ENCODE peak calls at places on chromosomes 11 and 22, in nine cellular contexts. One of them, this sample, is unnamed.

GRCh38 chr11:131385763-131386394 is 15.5 kb downstream of the NTM start:
- DNase-seq in DND-41: no peak
- DNase-seq in left ventricle myocardium inferior: no peak
- DNase-seq in natural killer cell: no peak
- DNase-seq in lower leg skin: no peak
- DNase-seq in IMR-90: no peak
- DNase-seq in GM06990: no peak
- DNase-seq in AG10803: no peak
- DNase-seq in HFF-Myc: no peak
- DNase-seq in this sample: no peak

GRCh38 chr11:65941720-65942310 is 3.5 kb upstream of the TSGA10IP start:
- DNase-seq in DND-41: no peak
- DNase-seq in left ventricle myocardium inferior: no peak
- DNase-seq in natural killer cell: no peak
- DNase-seq in lower leg skin: no peak
- DNase-seq in IMR-90: no peak
- DNase-seq in GM06990: no peak
- DNase-seq in AG10803: no peak
- DNase-seq in HFF-Myc: no peak
- DNase-seq in this sample: no peak

GRCh38 chr11:58465690-58466089 is 23.7 kb upstream of the OR5B12 start:
- DNase-seq in DND-41: no peak
- DNase-seq in left ventricle myocardium inferior: no peak
- DNase-seq in natural killer cell: no peak
- DNase-seq in lower leg skin: no peak
- DNase-seq in IMR-90: no peak
- DNase-seq in GM06990: no peak
- DNase-seq in AG10803: no peak
- DNase-seq in HFF-Myc: no peak
- DNase-seq in this sample: no peak

GRCh38 chr11:118657709-118658108 is 21.7 kb downstream of the TREH start:
- DNase-seq in DND-41: no peak
- DNase-seq in left ventricle myocardium inferior: no peak
- DNase-seq in natural killer cell: no peak
- DNase-seq in lower leg skin: no peak
- DNase-seq in IMR-90: no peak
- DNase-seq in GM06990: no peak
- DNase-seq in AG10803: no peak
- DNase-seq in HFF-Myc: no peak
- DNase-seq in this sample: no peak

GRCh38 chr11:19220903-19221682 is 19.3 kb upstream of the CSRP3 start:
- DNase-seq in DND-41: no peak
- DNase-seq in left ventricle myocardium inferior: no peak
- DNase-seq in natural killer cell: no peak
- DNase-seq in lower leg skin: no peak
- DNase-seq in IMR-90: no peak
- DNase-seq in GM06990: no peak
- DNase-seq in AG10803: peak
- DNase-seq in HFF-Myc: no peak
- DNase-seq in this sample: no peak

GRCh38 chr11:119169272-119169719 is 771 bp downstream of the NLRX1 start:
- DNase-seq in DND-41: peak
- DNase-seq in left ventricle myocardium inferior: peak
- DNase-seq in natural killer cell: no peak
- DNase-seq in lower leg skin: no peak
- DNase-seq in IMR-90: no peak
- DNase-seq in GM06990: peak
- DNase-seq in AG10803: peak
- DNase-seq in HFF-Myc: no peak
- DNase-seq in this sample: no peak

GRCh38 chr22:29670615-29671014 is 49.2 kb upstream of the CABP7 start:
- DNase-seq in DND-41: no peak
- DNase-seq in left ventricle myocardium inferior: no peak
- DNase-seq in natural killer cell: no peak
- DNase-seq in lower leg skin: no peak
- DNase-seq in IMR-90: no peak
- DNase-seq in GM06990: no peak
- DNase-seq in AG10803: no peak
- DNase-seq in HFF-Myc: no peak
- DNase-seq in this sample: no peak

GRCh38 chr11:14584595-14584994 is 59.0 kb upstream of the PDE3B start:
- DNase-seq in DND-41: no peak
- DNase-seq in left ventricle myocardium inferior: no peak
- DNase-seq in natural killer cell: no peak
- DNase-seq in lower leg skin: no peak
- DNase-seq in IMR-90: no peak
- DNase-seq in GM06990: no peak
- DNase-seq in AG10803: no peak
- DNase-seq in HFF-Myc: no peak
- DNase-seq in this sample: no peak

DNA sequence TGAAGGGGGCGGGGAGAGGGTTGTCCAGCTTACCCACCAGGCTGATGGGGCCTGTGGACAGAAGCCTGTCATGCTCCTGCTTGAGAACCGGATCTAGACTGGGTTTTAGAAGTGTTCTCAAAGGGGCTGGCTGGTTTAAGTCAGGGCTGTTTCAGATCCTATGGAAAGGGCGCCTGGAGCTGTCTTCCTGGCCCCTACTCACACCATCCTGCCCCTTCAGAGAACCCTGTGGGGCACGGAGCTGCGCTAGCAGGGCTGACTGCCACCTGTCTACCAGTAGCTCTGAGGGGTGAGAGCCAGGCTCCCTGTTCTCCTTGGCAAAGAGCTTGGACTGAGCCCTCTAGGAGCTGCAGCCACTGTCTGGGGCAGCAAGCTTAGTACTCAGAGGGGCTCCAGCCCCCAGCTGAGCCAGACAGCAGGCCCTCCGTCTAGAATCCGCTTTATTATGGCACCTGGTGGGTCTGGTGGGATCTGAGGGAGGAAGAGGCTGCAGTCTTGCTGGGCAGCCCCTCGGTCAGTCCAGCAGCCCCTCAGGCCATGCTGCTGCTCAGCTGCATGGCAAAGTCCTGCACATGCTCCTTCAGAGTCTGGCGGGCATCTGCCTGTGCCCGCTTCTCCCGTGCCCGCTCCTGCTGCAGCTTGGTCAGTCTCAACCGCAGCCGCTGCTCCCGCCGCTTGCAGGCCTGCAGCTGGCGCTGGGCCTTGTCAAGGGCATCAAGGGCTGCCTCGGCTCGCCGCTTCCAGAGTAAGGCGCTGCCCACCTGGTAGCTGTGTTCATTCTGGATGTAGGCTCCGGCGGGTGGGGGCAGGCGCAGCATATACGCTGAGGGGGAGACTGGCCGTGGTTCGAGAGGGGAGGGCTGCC is 2.3 kb downstream of the THAP7 start:
- DNase-seq in DND-41: no peak
- DNase-seq in left ventricle myocardium inferior: no peak
- DNase-seq in natural killer cell: no peak
- DNase-seq in lower leg skin: no peak
- DNase-seq in IMR-90: no peak
- DNase-seq in GM06990: no peak
- DNase-seq in AG10803: no peak
- DNase-seq in HFF-Myc: no peak
- DNase-seq in this sample: no peak
- TF ChIP-seq CTCF in DND-41: no peak
- TF ChIP-seq CTCF in left ventricle myocardium inferior: no peak
- TF ChIP-seq CTCF in natural killer cell: no peak
- TF ChIP-seq CTCF in lower leg skin: no peak
- TF ChIP-seq CTCF in IMR-90: no peak
- TF ChIP-seq CTCF in GM06990: no peak
- TF ChIP-seq CTCF in AG10803: no peak
- TF ChIP-seq CTCF in HFF-Myc: no peak
- TF ChIP-seq CTCF in this sample: no peak

GRCh38 chr22:32622762-32623147 is 148.1 kb downstream of the FBXO7 start:
- DNase-seq in DND-41: no peak
- DNase-seq in left ventricle myocardium inferior: no peak
- DNase-seq in natural killer cell: no peak
- DNase-seq in lower leg skin: no peak
- DNase-seq in IMR-90: no peak
- DNase-seq in GM06990: no peak
- DNase-seq in AG10803: no peak
- DNase-seq in HFF-Myc: no peak
- DNase-seq in this sample: no peak

GRCh38 chr22:32621656-32622003 is 147.0 kb downstream of the FBXO7 start:
- DNase-seq in DND-41: no peak
- DNase-seq in left ventricle myocardium inferior: no peak
- DNase-seq in natural killer cell: no peak
- DNase-seq in lower leg skin: no peak
- DNase-seq in IMR-90: no peak
- DNase-seq in GM06990: no peak
- DNase-seq in AG10803: no peak
- DNase-seq in HFF-Myc: no peak
- DNase-seq in this sample: no peak

GRCh38 chr22:32619614-32620426 is 145.2 kb downstream of the FBXO7 start:
- DNase-seq in DND-41: no peak
- DNase-seq in left ventricle myocardium inferior: peak
- DNase-seq in natural killer cell: no peak
- DNase-seq in lower leg skin: peak
- DNase-seq in IMR-90: peak
- DNase-seq in GM06990: no peak
- DNase-seq in AG10803: peak
- DNase-seq in HFF-Myc: no peak
- DNase-seq in this sample: no peak

GRCh38 chr22:32622004-32622761 is 147.6 kb downstream of the FBXO7 start:
- DNase-seq in DND-41: no peak
- DNase-seq in left ventricle myocardium inferior: peak
- DNase-seq in natural killer cell: no peak
- DNase-seq in lower leg skin: peak
- DNase-seq in IMR-90: peak
- DNase-seq in GM06990: no peak
- DNase-seq in AG10803: peak
- DNase-seq in HFF-Myc: peak
- DNase-seq in this sample: no peak

DNA sequence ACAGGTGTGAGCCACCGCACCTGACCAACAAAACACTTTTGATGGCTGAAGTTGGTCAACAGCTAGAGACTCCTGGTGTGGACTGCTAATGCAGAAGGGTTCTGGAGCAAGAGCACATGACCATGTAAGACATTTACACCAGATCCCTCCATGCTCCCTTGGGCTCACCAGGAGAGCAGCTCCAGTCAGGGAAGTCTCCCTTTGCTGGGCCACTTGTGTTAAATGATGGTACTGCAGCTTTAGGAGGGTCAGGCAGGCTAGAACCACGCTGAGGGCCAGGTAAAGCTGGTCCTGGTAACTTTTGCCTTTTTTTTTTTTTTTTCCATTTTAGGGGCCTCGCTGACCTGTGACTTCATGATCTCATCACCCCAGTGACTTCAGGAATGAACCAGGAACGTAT is 146.4 kb downstream of the FBXO7 start:
- DNase-seq in DND-41: no peak
- DNase-seq in left ventricle myocardium inferior: no peak
- DNase-seq in natural killer cell: no peak
- DNase-seq in lower leg skin: no peak
- DNase-seq in IMR-90: no peak
- DNase-seq in GM06990: no peak
- DNase-seq in AG10803: no peak
- DNase-seq in HFF-Myc: no peak
- DNase-seq in this sample: no peak
- TF ChIP-seq CTCF in DND-41: no peak
- TF ChIP-seq CTCF in left ventricle myocardium inferior: peak
- TF ChIP-seq CTCF in natural killer cell: no peak
- TF ChIP-seq CTCF in lower leg skin: no peak
- TF ChIP-seq CTCF in IMR-90: no peak
- TF ChIP-seq CTCF in GM06990: peak
- TF ChIP-seq CTCF in AG10803: no peak
- TF ChIP-seq CTCF in HFF-Myc: no peak
- TF ChIP-seq CTCF in this sample: no peak

GRCh38 chr22:48659393-48659792 is 1168.3 kb downstream of the BRD1 start:
- DNase-seq in DND-41: no peak
- DNase-seq in left ventricle myocardium inferior: no peak
- DNase-seq in natural killer cell: no peak
- DNase-seq in lower leg skin: no peak
- DNase-seq in IMR-90: no peak
- DNase-seq in GM06990: no peak
- DNase-seq in AG10803: no peak
- DNase-seq in HFF-Myc: no peak
- DNase-seq in this sample: no peak

GRCh38 chr22:48660104-48660794 is 1167.4 kb downstream of the BRD1 start:
- DNase-seq in DND-41: no peak
- DNase-seq in left ventricle myocardium inferior: no peak
- DNase-seq in natural killer cell: no peak
- DNase-seq in lower leg skin: no peak
- DNase-seq in IMR-90: no peak
- DNase-seq in GM06990: no peak
- DNase-seq in AG10803: no peak
- DNase-seq in HFF-Myc: no peak
- DNase-seq in this sample: no peak

GRCh38 chr22:48661984-48662383 is 1165.7 kb downstream of the BRD1 start:
- DNase-seq in DND-41: no peak
- DNase-seq in left ventricle myocardium inferior: no peak
- DNase-seq in natural killer cell: no peak
- DNase-seq in lower leg skin: no peak
- DNase-seq in IMR-90: no peak
- DNase-seq in GM06990: no peak
- DNase-seq in AG10803: no peak
- DNase-seq in HFF-Myc: no peak
- DNase-seq in this sample: no peak

GRCh38 chr22:48662476-48663150 is 1165.1 kb downstream of the BRD1 start:
- DNase-seq in DND-41: no peak
- DNase-seq in left ventricle myocardium inferior: no peak
- DNase-seq in natural killer cell: no peak
- DNase-seq in lower leg skin: no peak
- DNase-seq in IMR-90: no peak
- DNase-seq in GM06990: no peak
- DNase-seq in AG10803: no peak
- DNase-seq in HFF-Myc: no peak
- DNase-seq in this sample: no peak

DNA sequence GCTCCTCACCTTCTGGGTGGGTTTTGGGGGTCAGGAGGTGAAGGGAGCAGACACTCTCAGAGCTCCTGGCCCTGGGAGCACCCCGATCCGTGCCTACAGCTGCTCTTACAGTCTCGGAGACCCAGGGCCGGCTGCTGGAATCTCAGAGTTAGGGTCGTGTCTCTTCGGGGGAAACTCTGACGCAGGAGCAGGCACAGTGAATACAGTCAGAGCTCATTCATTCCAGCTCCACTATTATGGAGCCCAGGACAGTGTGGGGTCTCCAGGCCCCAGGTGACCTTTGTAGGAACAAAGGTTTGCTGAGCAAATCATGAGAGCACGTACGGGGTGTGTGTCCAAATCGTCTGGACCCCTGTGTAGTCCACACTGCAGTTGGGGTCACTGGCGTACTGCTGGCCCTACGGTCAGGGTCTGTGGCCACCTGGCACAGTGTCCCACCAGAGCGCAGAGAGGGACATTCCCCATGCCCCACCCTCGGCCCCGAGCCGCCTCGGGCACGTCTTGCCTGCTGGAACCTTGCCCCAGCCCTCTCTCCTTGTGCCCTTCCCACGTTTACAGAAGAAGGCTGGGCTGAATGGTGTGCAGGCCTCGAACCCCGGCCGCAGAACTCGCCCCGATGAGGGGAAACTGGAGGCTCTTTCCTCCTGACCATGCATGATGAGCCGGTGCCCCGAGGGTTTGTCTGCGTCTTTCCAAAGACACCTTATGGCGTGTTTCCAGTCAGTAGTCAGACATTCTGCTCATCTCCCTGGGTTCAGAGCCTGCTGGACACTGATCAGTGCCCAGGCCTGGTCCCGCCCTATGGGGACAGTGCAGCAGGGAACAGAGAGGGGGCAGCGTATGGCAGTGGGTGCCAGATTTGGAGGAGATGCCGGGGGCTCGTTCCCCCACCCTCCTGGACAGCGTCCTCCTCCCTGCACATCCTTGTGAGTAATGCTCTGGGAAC is 1166.6 kb downstream of the BRD1 start:
- DNase-seq in DND-41: no peak
- DNase-seq in left ventricle myocardium inferior: no peak
- DNase-seq in natural killer cell: no peak
- DNase-seq in lower leg skin: no peak
- DNase-seq in IMR-90: no peak
- DNase-seq in GM06990: no peak
- DNase-seq in AG10803: peak
- DNase-seq in HFF-Myc: no peak
- DNase-seq in this sample: no peak
- TF ChIP-seq CTCF in DND-41: no peak
- TF ChIP-seq CTCF in left ventricle myocardium inferior: no peak
- TF ChIP-seq CTCF in natural killer cell: no peak
- TF ChIP-seq CTCF in lower leg skin: no peak
- TF ChIP-seq CTCF in IMR-90: no peak
- TF ChIP-seq CTCF in GM06990: no peak
- TF ChIP-seq CTCF in AG10803: no peak
- TF ChIP-seq CTCF in HFF-Myc: no peak
- TF ChIP-seq CTCF in this sample: no peak

GRCh38 chr11:67277231-67277961 is 11.1 kb downstream of the GRK2 start:
- DNase-seq in DND-41: peak
- DNase-seq in left ventricle myocardium inferior: peak
- DNase-seq in natural killer cell: peak
- DNase-seq in lower leg skin: peak
- DNase-seq in IMR-90: peak
- DNase-seq in GM06990: peak
- DNase-seq in AG10803: peak
- DNase-seq in HFF-Myc: peak
- DNase-seq in this sample: peak

GRCh38 chr11:67278135-67278938 is 10.8 kb upstream of the ANKRD13D start:
- DNase-seq in DND-41: no peak
- DNase-seq in left ventricle myocardium inferior: no peak
- DNase-seq in natural killer cell: no peak
- DNase-seq in lower leg skin: no peak
- DNase-seq in IMR-90: no peak
- DNase-seq in GM06990: peak
- DNase-seq in AG10803: no peak
- DNase-seq in HFF-Myc: no peak
- DNase-seq in this sample: no peak

GRCh38 chr11:67275606-67276409 is 9.5 kb downstream of the GRK2 start:
- DNase-seq in DND-41: peak
- DNase-seq in left ventricle myocardium inferior: no peak
- DNase-seq in natural killer cell: no peak
- DNase-seq in lower leg skin: no peak
- DNase-seq in IMR-90: no peak
- DNase-seq in GM06990: no peak
- DNase-seq in AG10803: no peak
- DNase-seq in HFF-Myc: no peak
- DNase-seq in this sample: no peak

GRCh38 chr11:67274768-67275605 is 8.7 kb downstream of the GRK2 start:
- DNase-seq in DND-41: no peak
- DNase-seq in left ventricle myocardium inferior: peak
- DNase-seq in natural killer cell: no peak
- DNase-seq in lower leg skin: no peak
- DNase-seq in IMR-90: no peak
- DNase-seq in GM06990: no peak
- DNase-seq in AG10803: no peak
- DNase-seq in HFF-Myc: no peak
- DNase-seq in this sample: no peak

DNA sequence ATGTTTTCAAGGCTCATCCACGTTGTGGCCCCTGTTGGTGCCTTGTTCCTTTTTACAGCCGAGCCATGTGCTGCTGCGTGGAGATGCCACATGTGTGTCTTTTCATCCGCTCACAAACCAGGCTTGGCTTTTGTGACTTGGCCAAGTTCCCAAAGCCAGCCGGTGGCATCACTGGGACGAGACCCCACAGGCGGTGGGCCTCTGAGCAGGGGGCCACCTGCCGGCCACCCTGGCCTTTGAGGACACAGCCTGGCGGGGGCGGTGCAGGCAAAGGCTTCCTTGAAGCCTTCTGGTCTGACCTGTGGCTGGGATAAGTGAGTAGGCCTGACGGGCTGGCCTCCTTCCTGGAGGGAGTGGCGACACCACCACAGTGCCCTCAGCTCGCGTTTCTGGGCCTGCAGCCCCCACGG is 10.6 kb downstream of the GRK2 start:
- DNase-seq in DND-41: peak
- DNase-seq in left ventricle myocardium inferior: no peak
- DNase-seq in natural killer cell: no peak
- DNase-seq in lower leg skin: no peak
- DNase-seq in IMR-90: peak
- DNase-seq in GM06990: peak
- DNase-seq in AG10803: peak
- DNase-seq in HFF-Myc: no peak
- DNase-seq in this sample: no peak
- TF ChIP-seq CTCF in DND-41: peak
- TF ChIP-seq CTCF in left ventricle myocardium inferior: peak
- TF ChIP-seq CTCF in natural killer cell: peak
- TF ChIP-seq CTCF in lower leg skin: no peak
- TF ChIP-seq CTCF in IMR-90: peak
- TF ChIP-seq CTCF in GM06990: peak
- TF ChIP-seq CTCF in AG10803: peak
- TF ChIP-seq CTCF in HFF-Myc: peak
- TF ChIP-seq CTCF in this sample: no peak